ENCODE peak calls at places on chromosomes 6 and 20, in nine cellular contexts. One of them, this sample, is unnamed.

GRCh38 chr6:157811476-157812173 is 11.4 kb upstream of the SNX9 start:
- DNase-seq in anterior cingulate cortex: no peak
- DNase-seq in COLO829: no peak
- DNase-seq in NCI-H524: no peak
- DNase-seq in ELR: peak
- DNase-seq in Kasumi-1: no peak
- DNase-seq in HFF-Myc: no peak
- DNase-seq in myocyte: no peak
- DNase-seq in BJ: no peak
- DNase-seq in this sample: no peak

GRCh38 chr6:122128445-122128844 is 271.0 kb upstream of the HSF2 start:
- DNase-seq in ELR: no peak
- DNase-seq in BJ: no peak
- DNase-seq in Kasumi-1: no peak
- DNase-seq in HFF-Myc: no peak
- DNase-seq in myocyte: no peak
- DNase-seq in COLO829: no peak
- DNase-seq in anterior cingulate cortex: no peak
- DNase-seq in NCI-H524: no peak
- DNase-seq in this sample: no peak

GRCh38 chr20:33246077-33246476 is 10.3 kb downstream of the BPIFA1 start:
- DNase-seq in COLO829: no peak
- DNase-seq in ELR: no peak
- DNase-seq in HFF-Myc: no peak
- DNase-seq in myocyte: no peak
- DNase-seq in Kasumi-1: no peak
- DNase-seq in BJ: no peak
- DNase-seq in NCI-H524: no peak
- DNase-seq in anterior cingulate cortex: no peak
- DNase-seq in this sample: no peak

GRCh38 chr6:78861509-78861908 is 5.8 kb upstream of the IRAK1BP1 start:
- DNase-seq in anterior cingulate cortex: no peak
- DNase-seq in NCI-H524: peak
- DNase-seq in BJ: no peak
- DNase-seq in myocyte: no peak
- DNase-seq in Kasumi-1: peak
- DNase-seq in COLO829: peak
- DNase-seq in HFF-Myc: no peak
- DNase-seq in ELR: no peak
- DNase-seq in this sample: no peak

GRCh38 chr6:31651602-31652191 is 764 bp downstream of the BAG6 start:
- DNase-seq in Kasumi-1: peak
- DNase-seq in myocyte: peak
- DNase-seq in HFF-Myc: no peak
- DNase-seq in BJ: no peak
- DNase-seq in ELR: peak
- DNase-seq in NCI-H524: peak
- DNase-seq in anterior cingulate cortex: no peak
- DNase-seq in COLO829: peak
- DNase-seq in this sample: no peak

GRCh38 chr6:111096246-111096645 is 8.9 kb downstream of the SLC16A10 start:
- DNase-seq in ELR: no peak
- DNase-seq in BJ: no peak
- DNase-seq in NCI-H524: no peak
- DNase-seq in HFF-Myc: no peak
- DNase-seq in anterior cingulate cortex: no peak
- DNase-seq in Kasumi-1: no peak
- DNase-seq in COLO829: no peak
- DNase-seq in myocyte: no peak
- DNase-seq in this sample: no peak

GRCh38 chr6:30227763-30228487 is 14.7 kb upstream of the TRIM26 start:
- DNase-seq in COLO829: no peak
- DNase-seq in HFF-Myc: no peak
- DNase-seq in NCI-H524: no peak
- DNase-seq in Kasumi-1: no peak
- DNase-seq in ELR: no peak
- DNase-seq in BJ: no peak
- DNase-seq in anterior cingulate cortex: no peak
- DNase-seq in myocyte: no peak
- DNase-seq in this sample: no peak

GRCh38 chr6:21188505-21189223 is 404.9 kb upstream of the SOX4 start:
- DNase-seq in BJ: no peak
- DNase-seq in COLO829: peak
- DNase-seq in ELR: no peak
- DNase-seq in HFF-Myc: no peak
- DNase-seq in NCI-H524: peak
- DNase-seq in myocyte: no peak
- DNase-seq in anterior cingulate cortex: no peak
- DNase-seq in Kasumi-1: no peak
- DNase-seq in this sample: no peak

GRCh38 chr6:104888066-104888465 is 28.3 kb upstream of the HACE1 start:
- DNase-seq in COLO829: no peak
- DNase-seq in NCI-H524: no peak
- DNase-seq in Kasumi-1: no peak
- DNase-seq in ELR: no peak
- DNase-seq in BJ: no peak
- DNase-seq in myocyte: no peak
- DNase-seq in anterior cingulate cortex: no peak
- DNase-seq in HFF-Myc: no peak
- DNase-seq in this sample: no peak

GRCh38 chr6:44956426-44956825 is 371.7 kb upstream of the RUNX2 start:
- DNase-seq in anterior cingulate cortex: no peak
- DNase-seq in HFF-Myc: no peak
- DNase-seq in NCI-H524: no peak
- DNase-seq in Kasumi-1: no peak
- DNase-seq in myocyte: peak
- DNase-seq in BJ: no peak
- DNase-seq in COLO829: no peak
- DNase-seq in ELR: no peak
- DNase-seq in this sample: no peak

GRCh38 chr20:33443512-33444239 is at the start of gene SNTA1:
- DNase-seq in myocyte: peak
- DNase-seq in COLO829: peak
- DNase-seq in NCI-H524: peak
- DNase-seq in anterior cingulate cortex: peak
- DNase-seq in Kasumi-1: peak
- DNase-seq in HFF-Myc: no peak
- DNase-seq in ELR: peak
- DNase-seq in BJ: no peak
- DNase-seq in this sample: no peak

GRCh38 chr6:124203812-124204167 is 400.1 kb downstream of the NKAIN2 start:
- DNase-seq in anterior cingulate cortex: no peak
- DNase-seq in NCI-H524: no peak
- DNase-seq in COLO829: no peak
- DNase-seq in ELR: no peak
- DNase-seq in Kasumi-1: no peak
- DNase-seq in BJ: no peak
- DNase-seq in HFF-Myc: no peak
- DNase-seq in myocyte: no peak
- DNase-seq in this sample: no peak

GRCh38 chr6:16966821-16967817 is 134.7 kb upstream of the STMND1 start:
- DNase-seq in NCI-H524: peak
- DNase-seq in COLO829: no peak
- DNase-seq in HFF-Myc: no peak
- DNase-seq in myocyte: no peak
- DNase-seq in anterior cingulate cortex: no peak
- DNase-seq in ELR: no peak
- DNase-seq in BJ: no peak
- DNase-seq in Kasumi-1: no peak
- DNase-seq in this sample: no peak

GRCh38 chr20:53738039-53738944 is 144.7 kb upstream of the ZNF217 start:
- DNase-seq in myocyte: peak
- DNase-seq in NCI-H524: peak
- DNase-seq in Kasumi-1: no peak
- DNase-seq in BJ: peak
- DNase-seq in HFF-Myc: no peak
- DNase-seq in COLO829: no peak
- DNase-seq in ELR: peak
- DNase-seq in anterior cingulate cortex: no peak
- DNase-seq in this sample: peak

GRCh38 chr6:145813285-145814034 is 1.1 kb downstream of the FBXO30 start:
- DNase-seq in ELR: peak
- DNase-seq in BJ: no peak
- DNase-seq in COLO829: peak
- DNase-seq in NCI-H524: no peak
- DNase-seq in anterior cingulate cortex: no peak
- DNase-seq in HFF-Myc: no peak
- DNase-seq in Kasumi-1: peak
- DNase-seq in myocyte: peak
- DNase-seq in this sample: no peak

GRCh38 chr6:143194095-143194589 is 133.5 kb downstream of the AIG1 start:
- DNase-seq in HFF-Myc: no peak
- DNase-seq in ELR: no peak
- DNase-seq in myocyte: no peak
- DNase-seq in BJ: no peak
- DNase-seq in COLO829: no peak
- DNase-seq in NCI-H524: no peak
- DNase-seq in anterior cingulate cortex: no peak
- DNase-seq in Kasumi-1: no peak
- DNase-seq in this sample: no peak

GRCh38 chr20:41956316-41957050 is 338.3 kb upstream of the CHD6 start:
- DNase-seq in myocyte: no peak
- DNase-seq in ELR: peak
- DNase-seq in BJ: no peak
- DNase-seq in NCI-H524: peak
- DNase-seq in COLO829: peak
- DNase-seq in HFF-Myc: no peak
- DNase-seq in anterior cingulate cortex: no peak
- DNase-seq in Kasumi-1: peak
- DNase-seq in this sample: no peak

This sample was measured in brain pericyte.